ENCODE peak calls at places on chromosomes 5 and 9, in five cellular contexts. C is bronchial epithelial cell, T is left ventricle myocardium inferior, Y is endothelial cell, Q is A549. Z is an unnamed sample.

GRCh38 chr9:105690742-105691141 is 3.6 kb upstream of the TMEM38B start:
- DNase-seq in Y (no peak), C (peak; percentile 20), T (no peak), Q (peak; percentile 58), Z (no peak)

GRCh38 chr9:111917201-111917600 is 20.6 kb downstream of the UGCG start:
- DNase-seq in T (no peak), C (no peak), Q (no peak), Y (no peak), Z (no peak)

GRCh38 chr5:59036274-59036961 is 453.5 kb downstream of the RAB3C start:
- DNase-seq in Q (no peak), T (no peak), C (peak; percentile 98), Y (no peak), Z (no peak)

GRCh38 chr5:17326600-17327037 is 109.2 kb downstream of the BASP1 start:
- DNase-seq in T (no peak), Q (no peak), Y (no peak), C (no peak), Z (no peak)

GRCh38 chr9:112605963-112606699 is 111.8 kb downstream of the INIP start:
- DNase-seq in C (peak; percentile 33), Q (no peak), T (no peak), Y (no peak), Z (no peak)

GRCh38 chr9:123138156-123138555 is 104.7 kb downstream of the GPR21 start:
- DNase-seq in C (no peak), T (no peak), Q (no peak), Y (no peak), Z (no peak)

GRCh38 chr5:135891804-135892203 is 3.8 kb downstream of the IL9 start:
- DNase-seq in T (no peak), Q (no peak), C (no peak), Y (peak; percentile 25), Z (peak; percentile 51)

GRCh38 chr5:154940375-154940771 is 500 bp upstream of the MRPL22 start:
- DNase-seq in Y (no peak), C (no peak), T (no peak), Q (no peak), Z (no peak)

GRCh38 chr5:74641014-74641777 is 668 bp upstream of the ENC1 start:
- DNase-seq in T (peak; percentile 83), C (peak; percentile 57), Q (peak; percentile 66), Y (peak; percentile 74), Z (peak; percentile 78)

GRCh38 chr5:33367396-33367795 is 73.4 kb upstream of the TARS1 start:
- DNase-seq in T (no peak), Q (no peak), C (no peak), Y (no peak), Z (no peak)

GRCh38 chr9:1427856-1428255 is 377.7 kb downstream of the DMRT2 start:
- DNase-seq in T (no peak), Y (no peak), Q (no peak), C (no peak), Z (no peak)

GRCh38 chr9:69019808-69020207 is 5.9 kb upstream of the PRKACG start:
- DNase-seq in C (no peak), Y (no peak), Q (no peak), T (no peak), Z (no peak)

GRCh38 chr9:90167920-90168319 is 474.7 kb downstream of the DIRAS2 start:
- DNase-seq in Q (no peak), T (no peak), C (no peak), Y (no peak), Z (no peak)

GRCh38 chr5:68068204-68068603 is 147.4 kb upstream of the PIK3R1 start:
- DNase-seq in Y (no peak), T (no peak), Q (no peak), C (no peak), Z (no peak)

GRCh38 chr9:84990416-84990815 is 320.9 kb downstream of the NTRK2 start:
- DNase-seq in C (peak; percentile 97), T (no peak), Q (no peak), Y (no peak), Z (no peak)

GRCh38 chr9:75169623-75170022 is 81.3 kb downstream of the OSTF1 start:
- DNase-seq in T (no peak), Q (no peak), Y (no peak), C (peak; percentile 73), Z (no peak)

GRCh38 chr5:40502736-40503135 is 177.0 kb upstream of the PTGER4 start:
- DNase-seq in C (no peak), Q (no peak), T (no peak), Y (no peak), Z (no peak)

GRCh38 chr5:6287136-6287535 is 91.2 kb downstream of the MED10 start:
- DNase-seq in Q (no peak), C (no peak), Y (no peak), T (no peak), Z (no peak)

GRCh38 chr9:101527066-101527465 is 6.6 kb upstream of the RNF20 start:
- DNase-seq in Q (no peak), T (no peak), C (peak; percentile 84), Y (no peak), Z (no peak)

GRCh38 chr5:109830955-109831502 is 141.3 kb downstream of the MAN2A1 start:
- DNase-seq in C (peak; percentile 47), Q (no peak), T (no peak), Y (no peak), Z (no peak)

GRCh38 chr5:38069360-38069759 is 189.0 kb upstream of the EGFLAM start:
- DNase-seq in C (peak; percentile 40), T (no peak), Q (no peak), Y (no peak), Z (no peak)

GRCh38 chr5:102811962-102812361 is 56.9 kb downstream of the PAM start:
- DNase-seq in T (no peak), C (peak; percentile 72), Y (no peak), Q (peak; percentile 3), Z (no peak)

GRCh38 chr9:32251539-32251938 is 132.9 kb upstream of the ACO1 start:
- DNase-seq in C (peak; percentile 50), Q (peak; percentile 22), Y (peak; percentile 64), T (no peak), Z (peak; percentile 61)

GRCh38 chr5:54838843-54839242 is 146.6 kb downstream of the ESM1 start:
- DNase-seq in Q (no peak), T (no peak), C (no peak), Y (no peak), Z (no peak)

GRCh38 chr9:112086627-112087026 is 88.5 kb downstream of the SUSD1 start:
- DNase-seq in T (no peak), Q (peak; percentile 40), Y (no peak), C (peak; percentile 54), Z (no peak)

GRCh38 chr9:124465736-124466135 is 15.5 kb downstream of the ADGRD2 start:
- DNase-seq in Q (no peak), T (no peak), C (no peak), Y (no peak), Z (peak; percentile 0)

GRCh38 chr9:134231330-134231745 is 67.0 kb upstream of the RNU6ATAC start:
- DNase-seq in Q (no peak), C (no peak), T (no peak), Y (no peak), Z (no peak)

GRCh38 chr9:87629094-87629493 is 96.8 kb upstream of the CTSL start:
- DNase-seq in T (no peak), Y (no peak), Q (no peak), C (no peak), Z (no peak)

GRCh38 chr5:170818222-170818621 is 34.7 kb downstream of the GABRP start:
- DNase-seq in T (no peak), Y (no peak), C (no peak), Q (no peak), Z (no peak)

GRCh38 chr5:176621661-176622079 is 8.7 kb downstream of the SNCB start:
- DNase-seq in T (no peak), Q (no peak), C (no peak), Y (no peak), Z (no peak)

GRCh38 chr5:147887026-147887627 is 8.6 kb downstream of the SCGB3A2 start:
- DNase-seq in Q (peak; percentile 5), T (no peak), C (peak; percentile 67), Y (peak; percentile 28), Z (no peak)
- TF ChIP-seq CTCF in Q (peak; percentile 54), T (peak; percentile 65), C (peak; percentile 42), Y (peak; percentile 53), Z (peak; percentile 46)

DNA sequence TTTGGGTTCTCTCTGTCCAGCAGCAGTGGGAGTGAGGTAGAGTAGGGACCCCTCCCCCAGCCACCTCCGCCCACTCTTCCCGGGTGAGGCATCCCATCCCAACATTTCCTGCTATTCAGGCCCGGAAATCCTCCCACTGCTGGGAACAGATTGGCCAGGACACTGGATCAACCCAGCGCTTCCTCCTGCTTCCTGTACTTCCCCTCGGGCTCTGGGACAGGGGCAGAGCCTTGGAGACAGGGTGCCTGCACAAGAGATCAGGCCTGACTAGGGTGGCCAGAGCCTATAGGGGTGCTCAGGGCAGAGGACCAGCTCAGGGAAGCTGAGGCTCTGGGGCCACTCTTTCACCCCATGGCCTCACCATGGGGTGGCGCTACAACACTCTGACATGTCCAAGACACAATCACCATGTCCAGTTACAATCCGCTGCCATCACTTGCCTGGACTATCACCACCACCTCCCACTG is 14.5 kb downstream of the SH2D3C start:
- DNase-seq in Y (peak; percentile 76), C (peak; percentile 7), T (peak; percentile 70), Q (no peak), Z (peak; percentile 31)
- TF ChIP-seq CTCF in Y (peak; percentile 39), C (peak; percentile 26), T (peak; percentile 64), Q (no peak), Z (no peak)

DNA sequence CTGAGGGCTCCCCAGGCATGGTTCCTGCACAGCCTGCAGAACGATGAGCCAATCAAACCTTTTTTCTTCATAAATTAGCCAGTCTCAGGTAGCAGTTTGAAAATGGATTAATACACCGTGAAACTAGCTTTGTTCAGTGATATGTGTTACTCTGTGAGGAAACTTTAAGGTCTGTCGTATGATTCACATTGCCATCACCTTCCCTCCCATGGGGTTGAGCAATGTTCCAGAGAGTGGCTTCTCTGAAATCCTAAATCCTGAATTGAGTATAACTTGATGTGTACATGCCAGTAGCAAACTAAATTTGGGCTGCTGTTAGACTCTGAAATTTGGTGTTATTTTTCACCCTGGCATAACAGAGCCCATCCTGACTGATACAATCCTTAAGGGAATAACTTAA is 866.4 kb upstream of the C9orf72 start:
- DNase-seq in Y (no peak), C (peak; percentile 46), T (no peak), Q (no peak), Z (no peak)
- TF ChIP-seq CTCF in Y (no peak), C (no peak), T (no peak), Q (no peak), Z (no peak)

GRCh38 chr9:20592673-20593072 is 29.6 kb downstream of the MLLT3 start:
- DNase-seq in Y (no peak), Q (no peak), C (peak; percentile 59), T (no peak), Z (no peak)

GRCh38 chr9:20593551-20593950 is 28.7 kb downstream of the MLLT3 start:
- DNase-seq in Q (no peak), T (no peak), Y (no peak), C (peak; percentile 64), Z (no peak)

GRCh38 chr9:20594521-20594920 is 27.8 kb downstream of the MLLT3 start:
- DNase-seq in T (no peak), Y (no peak), C (no peak), Q (no peak), Z (no peak)

GRCh38 chr9:20593131-20593530 is 29.2 kb downstream of the MLLT3 start:
- DNase-seq in T (no peak), C (no peak), Q (no peak), Y (no peak), Z (no peak)

DNA sequence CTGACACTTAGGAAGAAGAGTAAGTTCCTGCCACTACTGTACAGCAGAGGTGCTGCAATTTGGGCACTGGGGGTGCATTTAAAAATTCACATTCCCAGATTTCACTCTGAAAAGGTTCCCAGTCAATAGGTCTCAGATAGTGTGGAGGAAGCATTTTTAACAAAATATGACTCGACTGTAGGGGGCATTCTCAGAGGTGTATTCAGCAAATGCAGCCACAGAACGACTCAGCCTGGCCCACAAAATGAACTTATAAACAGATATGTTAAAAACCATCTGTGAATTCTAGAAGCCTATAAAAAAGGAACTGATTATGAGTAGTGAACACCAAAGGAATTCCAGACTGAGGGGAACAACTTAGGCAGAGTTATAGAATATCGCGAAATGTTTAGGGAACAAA is 31.1 kb downstream of the MLLT3 start:
- DNase-seq in C (no peak), T (no peak), Y (no peak), Q (no peak), Z (no peak)
- TF ChIP-seq CTCF in C (no peak), T (no peak), Y (no peak), Q (no peak), Z (no peak)